ENCODE peak calls at places on chromosome 17, in nine cellular contexts. One of them, this sample, is unnamed. For H3K4me1, the result is how much of the 10 kb centered on the place peaks cover.

GRCh38 chr17:80382956-80383355 is 32.0 kb upstream of the ENDOV start:
- DNase-seq in CD8-positive, alpha-beta memory T cell: no peak
- DNase-seq in H9: no peak
- DNase-seq in prostate gland: no peak
- DNase-seq in breast epithelium: no peak
- DNase-seq in ovary: no peak
- DNase-seq in uterus: no peak
- DNase-seq in body of pancreas: no peak
- DNase-seq in transverse colon: no peak
- DNase-seq in this sample: no peak

GRCh38 chr17:6643460-6644125 is 2.7 kb downstream of the TXNDC17 start:
- DNase-seq in H9: no peak
- DNase-seq in breast epithelium: no peak
- DNase-seq in prostate gland: no peak
- DNase-seq in uterus: no peak
- DNase-seq in transverse colon: no peak
- DNase-seq in CD8-positive, alpha-beta memory T cell: no peak
- DNase-seq in body of pancreas: no peak
- DNase-seq in ovary: no peak
- DNase-seq in this sample: peak

GRCh38 chr17:2853722-2854580 is 57.7 kb downstream of the RAP1GAP2 start:
- DNase-seq in body of pancreas: peak
- DNase-seq in CD8-positive, alpha-beta memory T cell: no peak
- DNase-seq in H9: no peak
- DNase-seq in breast epithelium: no peak
- DNase-seq in ovary: peak
- DNase-seq in uterus: no peak
- DNase-seq in transverse colon: peak
- DNase-seq in prostate gland: peak
- DNase-seq in this sample: no peak

GRCh38 chr17:82031303-82031884 is at the start of gene RAC3:
- DNase-seq in ovary: no peak
- DNase-seq in uterus: no peak
- DNase-seq in transverse colon: no peak
- DNase-seq in CD8-positive, alpha-beta memory T cell: no peak
- DNase-seq in prostate gland: no peak
- DNase-seq in body of pancreas: no peak
- DNase-seq in breast epithelium: no peak
- DNase-seq in H9: no peak
- DNase-seq in this sample: no peak

GRCh38 chr17:7476474-7476873 is 3.0 kb downstream of the ZBTB4 start:
- DNase-seq in breast epithelium: peak
- DNase-seq in ovary: no peak
- DNase-seq in H9: no peak
- DNase-seq in prostate gland: no peak
- DNase-seq in CD8-positive, alpha-beta memory T cell: no peak
- DNase-seq in uterus: no peak
- DNase-seq in transverse colon: no peak
- DNase-seq in body of pancreas: no peak
- DNase-seq in this sample: no peak

GRCh38 chr17:82593590-82594087 is 54.6 kb downstream of the WDR45B start:
- DNase-seq in breast epithelium: no peak
- DNase-seq in ovary: peak
- DNase-seq in transverse colon: peak
- DNase-seq in prostate gland: no peak
- DNase-seq in CD8-positive, alpha-beta memory T cell: no peak
- DNase-seq in H9: no peak
- DNase-seq in body of pancreas: peak
- DNase-seq in uterus: no peak
- DNase-seq in this sample: no peak

GRCh38 chr17:20706752-20707372 is 127.3 kb downstream of the CDRT15L2 start:
- DNase-seq in H9: no peak
- DNase-seq in breast epithelium: no peak
- DNase-seq in prostate gland: peak
- DNase-seq in ovary: no peak
- DNase-seq in transverse colon: peak
- DNase-seq in body of pancreas: no peak
- DNase-seq in uterus: no peak
- DNase-seq in CD8-positive, alpha-beta memory T cell: no peak
- DNase-seq in this sample: no peak

GRCh38 chr17:39822051-39822450 is 42.1 kb downstream of the IKZF3 start:
- DNase-seq in H9: no peak
- DNase-seq in breast epithelium: no peak
- DNase-seq in transverse colon: no peak
- DNase-seq in prostate gland: no peak
- DNase-seq in ovary: no peak
- DNase-seq in CD8-positive, alpha-beta memory T cell: no peak
- DNase-seq in uterus: no peak
- DNase-seq in body of pancreas: no peak
- DNase-seq in this sample: no peak

GRCh38 chr17:73632513-73632912 is 11.7 kb downstream of the SDK2 start:
- DNase-seq in transverse colon: no peak
- DNase-seq in breast epithelium: no peak
- DNase-seq in uterus: no peak
- DNase-seq in CD8-positive, alpha-beta memory T cell: no peak
- DNase-seq in H9: no peak
- DNase-seq in body of pancreas: no peak
- DNase-seq in prostate gland: no peak
- DNase-seq in ovary: no peak
- DNase-seq in this sample: no peak

DNA sequence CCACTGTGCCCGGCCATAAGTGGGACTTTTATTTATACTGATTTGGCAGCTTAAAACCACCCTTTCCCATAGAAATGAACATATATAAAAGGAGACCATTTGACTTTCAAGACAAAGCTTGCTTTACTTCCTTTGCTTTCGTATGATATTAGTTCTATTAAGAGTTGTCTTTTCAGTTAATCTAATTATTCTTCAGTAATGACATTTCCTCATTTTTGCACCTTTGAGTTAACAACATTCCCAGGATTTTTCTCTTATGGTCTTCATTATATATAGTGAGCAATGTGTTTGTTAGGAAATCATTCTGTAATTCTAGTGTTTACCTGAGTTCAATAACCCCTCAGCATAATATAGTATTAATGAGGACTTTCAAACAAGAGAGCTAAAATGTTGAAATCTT is 173.8 kb downstream of the MAP2K6 start:
- DNase-seq in body of pancreas: no peak
- DNase-seq in H9: no peak
- DNase-seq in uterus: no peak
- DNase-seq in ovary: no peak
- DNase-seq in prostate gland: no peak
- DNase-seq in breast epithelium: no peak
- DNase-seq in transverse colon: no peak
- DNase-seq in CD8-positive, alpha-beta memory T cell: no peak
- DNase-seq in this sample: no peak
- H3K4me1 ChIP-seq in body of pancreas: under half
- H3K4me1 ChIP-seq in H9: under half
- H3K4me1 ChIP-seq in uterus: under half
- H3K4me1 ChIP-seq in ovary: under half
- H3K4me1 ChIP-seq in prostate gland: under half
- H3K4me1 ChIP-seq in breast epithelium: under half
- H3K4me1 ChIP-seq in transverse colon: under half
- H3K4me1 ChIP-seq in CD8-positive, alpha-beta memory T cell: under half
- H3K4me1 ChIP-seq in this sample: under half

DNA sequence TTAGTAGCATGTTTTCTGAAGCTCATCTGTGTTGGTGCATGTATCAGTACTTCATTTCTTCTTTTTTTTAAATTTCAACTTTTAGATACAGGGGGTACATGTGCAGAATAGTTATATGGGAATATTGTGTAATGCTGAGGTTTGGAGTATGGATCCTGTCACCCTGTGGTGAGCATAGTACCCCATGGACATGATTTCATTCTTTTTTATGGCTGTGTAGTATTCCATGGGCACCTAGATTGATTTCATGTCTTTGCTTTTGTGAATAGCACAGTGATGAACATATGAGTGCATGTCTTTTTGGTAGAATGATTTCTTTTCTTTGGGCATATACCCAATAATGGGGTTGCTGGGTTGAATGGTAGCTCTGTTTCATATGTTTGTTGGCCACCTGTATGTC is 55.0 kb upstream of the NOL11 start:
- DNase-seq in transverse colon: no peak
- DNase-seq in prostate gland: no peak
- DNase-seq in H9: no peak
- DNase-seq in ovary: no peak
- DNase-seq in breast epithelium: no peak
- DNase-seq in CD8-positive, alpha-beta memory T cell: no peak
- DNase-seq in body of pancreas: no peak
- DNase-seq in uterus: no peak
- DNase-seq in this sample: no peak
- H3K4me1 ChIP-seq in transverse colon: under half
- H3K4me1 ChIP-seq in prostate gland: under half
- H3K4me1 ChIP-seq in H9: under half
- H3K4me1 ChIP-seq in ovary: under half
- H3K4me1 ChIP-seq in breast epithelium: under half
- H3K4me1 ChIP-seq in CD8-positive, alpha-beta memory T cell: under half
- H3K4me1 ChIP-seq in body of pancreas: under half
- H3K4me1 ChIP-seq in uterus: under half
- H3K4me1 ChIP-seq in this sample: under half

GRCh38 chr17:77432791-77433190 is 292.0 kb downstream of the SEC14L1 start:
- DNase-seq in transverse colon: no peak
- DNase-seq in prostate gland: no peak
- DNase-seq in breast epithelium: no peak
- DNase-seq in ovary: no peak
- DNase-seq in uterus: no peak
- DNase-seq in CD8-positive, alpha-beta memory T cell: no peak
- DNase-seq in H9: no peak
- DNase-seq in body of pancreas: no peak
- DNase-seq in this sample: no peak
- H3K4me1 ChIP-seq in transverse colon: half or more
- H3K4me1 ChIP-seq in prostate gland: under half
- H3K4me1 ChIP-seq in breast epithelium: under half
- H3K4me1 ChIP-seq in ovary: half or more
- H3K4me1 ChIP-seq in uterus: under half
- H3K4me1 ChIP-seq in CD8-positive, alpha-beta memory T cell: half or more
- H3K4me1 ChIP-seq in H9: under half
- H3K4me1 ChIP-seq in body of pancreas: under half
- H3K4me1 ChIP-seq in this sample: half or more

DNA sequence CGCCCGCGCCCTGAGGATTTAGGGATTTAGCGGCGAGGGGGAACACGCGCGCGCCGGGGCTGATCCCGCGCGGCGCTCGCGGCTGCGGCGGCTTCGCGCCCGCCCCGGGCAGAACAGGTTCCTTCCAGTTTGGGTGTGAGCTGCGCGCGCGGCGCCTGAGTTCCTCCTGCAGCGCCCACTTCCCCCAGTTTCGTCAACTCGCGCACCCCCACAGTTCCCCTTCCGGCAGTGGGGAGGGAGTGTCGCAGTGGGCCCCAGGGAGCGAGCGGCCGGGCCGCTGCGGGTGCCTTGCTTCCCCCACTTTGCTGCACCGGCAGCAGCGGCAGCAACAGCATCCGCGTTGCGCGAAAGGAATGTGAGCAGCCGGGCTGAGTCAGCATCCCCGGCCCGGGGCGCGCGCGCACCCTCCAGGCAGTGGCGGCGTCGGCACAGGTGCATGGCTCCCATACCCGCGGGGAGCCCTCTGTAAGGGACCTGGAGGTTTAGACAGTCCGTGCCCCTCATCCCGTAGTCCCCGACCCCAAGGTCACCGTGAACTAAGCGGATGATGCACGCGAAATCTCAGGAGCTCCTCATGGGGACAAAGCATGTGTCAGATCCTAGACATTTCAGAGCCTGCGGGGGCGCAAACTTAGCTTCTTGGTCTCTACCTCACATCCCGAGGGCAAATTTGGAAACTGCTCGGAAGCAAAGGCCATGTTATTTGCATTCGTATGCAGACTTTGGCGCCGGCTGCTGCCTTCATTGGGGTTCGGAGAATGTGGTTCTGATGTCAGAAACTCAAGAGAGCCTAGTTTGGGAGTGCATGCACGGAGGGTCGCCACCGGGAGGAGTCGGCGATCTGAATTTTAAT is 767 bp downstream of the ARSG start:
- DNase-seq in breast epithelium: peak
- DNase-seq in uterus: peak
- DNase-seq in ovary: peak
- DNase-seq in CD8-positive, alpha-beta memory T cell: peak
- DNase-seq in H9: peak
- DNase-seq in transverse colon: peak
- DNase-seq in body of pancreas: peak
- DNase-seq in prostate gland: peak
- DNase-seq in this sample: peak
- H3K4me1 ChIP-seq in breast epithelium: under half
- H3K4me1 ChIP-seq in uterus: under half
- H3K4me1 ChIP-seq in ovary: under half
- H3K4me1 ChIP-seq in CD8-positive, alpha-beta memory T cell: half or more
- H3K4me1 ChIP-seq in H9: under half
- H3K4me1 ChIP-seq in transverse colon: under half
- H3K4me1 ChIP-seq in body of pancreas: under half
- H3K4me1 ChIP-seq in prostate gland: under half
- H3K4me1 ChIP-seq in this sample: half or more

DNA sequence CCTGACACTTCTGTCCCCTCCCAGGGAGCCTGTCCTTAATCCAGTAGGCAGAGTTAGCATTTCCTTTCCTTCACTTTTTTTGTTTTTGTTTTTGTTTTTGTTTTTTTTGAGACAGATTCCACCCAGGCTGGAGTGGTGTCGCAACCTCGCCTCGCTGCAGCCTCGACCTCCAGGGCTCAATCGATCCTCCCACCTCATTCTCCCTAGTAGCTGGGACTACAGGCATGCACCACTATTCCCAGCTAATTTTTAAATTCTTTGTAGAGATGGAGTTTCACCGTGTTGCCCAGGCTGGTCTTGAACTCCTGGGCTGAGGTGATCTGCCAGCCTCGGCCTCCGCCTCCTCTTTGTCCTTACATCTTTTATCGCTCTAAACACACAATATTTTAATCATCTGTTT is 4.0 kb downstream of the NHERF1 start:
- DNase-seq in CD8-positive, alpha-beta memory T cell: no peak
- DNase-seq in prostate gland: no peak
- DNase-seq in H9: no peak
- DNase-seq in breast epithelium: no peak
- DNase-seq in body of pancreas: no peak
- DNase-seq in transverse colon: no peak
- DNase-seq in uterus: no peak
- DNase-seq in ovary: no peak
- DNase-seq in this sample: no peak
- H3K4me1 ChIP-seq in CD8-positive, alpha-beta memory T cell: half or more
- H3K4me1 ChIP-seq in prostate gland: under half
- H3K4me1 ChIP-seq in H9: under half
- H3K4me1 ChIP-seq in breast epithelium: under half
- H3K4me1 ChIP-seq in body of pancreas: half or more
- H3K4me1 ChIP-seq in transverse colon: under half
- H3K4me1 ChIP-seq in uterus: under half
- H3K4me1 ChIP-seq in ovary: under half
- H3K4me1 ChIP-seq in this sample: half or more

This sample was measured in CD4-positive, CD25-positive, alpha-beta regulatory T cell.